ENCODE peak calls at places on chromosomes 2 and 18, in five cellular contexts. J is spleen; B is lower lobe of right lung; D is CD8-positive, alpha-beta T cell; Y is heart right ventricle. V is an unnamed sample.

GRCh38 chr2:71864085-71864484 is 283.6 kb downstream of the CYP26B1 start:
- DNase-seq in B (no peak), J (no peak), D (no peak), Y (no peak), V (no peak)

GRCh38 chr2:99974966-99975365 is 167.4 kb downstream of the AFF3 start:
- DNase-seq in B (no peak), Y (no peak), D (no peak), J (no peak), V (no peak)

GRCh38 chr18:74234326-74235171 is 57.2 kb downstream of the CYB5A start:
- DNase-seq in B (no peak), D (no peak), Y (no peak), J (no peak), V (peak; percentile 62)

GRCh38 chr18:26089247-26090129 is 925 bp downstream of the SS18 start:
- DNase-seq in Y (no peak), D (no peak), J (no peak), B (no peak), V (peak; percentile 39)

GRCh38 chr18:7618821-7619410 is 51.8 kb downstream of the PTPRM start:
- DNase-seq in J (no peak), D (no peak), B (no peak), Y (no peak), V (no peak)

GRCh38 chr2:222304737-222305509 is 6.1 kb upstream of the PAX3 start:
- DNase-seq in D (no peak), B (no peak), Y (no peak), J (peak; percentile 82), V (no peak)

GRCh38 chr18:53426656-53427055 is 797.8 kb downstream of the MBD2 start:
- DNase-seq in D (no peak), J (no peak), B (no peak), Y (no peak), V (no peak)

GRCh38 chr2:166170356-166170755 is 42.5 kb upstream of the SCN1A start:
- DNase-seq in D (no peak), J (no peak), B (no peak), Y (no peak), V (peak; percentile 40)

GRCh38 chr2:15861172-15861822 is 79.1 kb upstream of the MYCN start:
- DNase-seq in J (no peak), B (no peak), Y (no peak), D (no peak), V (no peak)

GRCh38 chr2:170264865-170265264 is 86.9 kb downstream of the MYO3B start:
- DNase-seq in D (no peak), Y (no peak), B (no peak), J (no peak), V (no peak)

GRCh38 chr2:215808194-215808593 is 205.2 kb downstream of the MREG start:
- DNase-seq in D (no peak), Y (no peak), J (no peak), B (no peak), V (no peak)

GRCh38 chr18:21359746-21360145 is 117.7 kb downstream of the GREB1L start:
- DNase-seq in Y (no peak), J (no peak), B (no peak), D (no peak), V (no peak)

GRCh38 chr2:165863816-165864221 is 69.8 kb upstream of the GALNT3 start:
- DNase-seq in Y (no peak), J (no peak), B (no peak), D (no peak), V (no peak)

GRCh38 chr2:151306621-151307020 is 17.2 kb upstream of the NMI start:
- DNase-seq in B (no peak), Y (no peak), J (no peak), D (no peak), V (peak; percentile 64)

GRCh38 chr2:210224660-210225460 is at the start of gene ACADL:
- DNase-seq in Y (peak; percentile 47), B (peak; percentile 89), J (peak; percentile 70), D (no peak), V (no peak)

GRCh38 chr2:192559541-192560126 is 364.9 kb upstream of the TMEFF2 start:
- DNase-seq in Y (no peak), D (no peak), J (no peak), B (no peak), V (peak; percentile 58)

GRCh38 chr2:12107849-12108420 is 361.5 kb downstream of the LPIN1 start:
- DNase-seq in J (no peak), D (no peak), Y (no peak), B (no peak), V (no peak)

GRCh38 chr2:86274265-86274917 is 63.0 kb downstream of the REEP1 start:
- DNase-seq in Y (no peak), D (no peak), J (no peak), B (no peak), V (no peak)

GRCh38 chr2:38526195-38526594 is 76.5 kb downstream of the HNRNPLL start:
- DNase-seq in D (no peak), J (no peak), Y (no peak), B (no peak), V (no peak)

GRCh38 chr2:63981702-63982103 is 37.5 kb downstream of the VPS54 start:
- DNase-seq in J (no peak), Y (no peak), D (no peak), B (no peak), V (no peak)

GRCh38 chr2:237689569-237690131 is 62.3 kb downstream of the LRRFIP1 start:
- DNase-seq in D (no peak), Y (peak; percentile 48), B (peak; percentile 80), J (peak; percentile 83), V (no peak)

GRCh38 chr2:23246992-23247683 is 137.8 kb upstream of the KLHL29 start:
- DNase-seq in Y (no peak), J (no peak), D (no peak), B (no peak), V (no peak)

GRCh38 chr2:119350311-119350998 is 16.2 kb downstream of the C2orf76 start:
- DNase-seq in B (no peak), D (no peak), J (no peak), Y (no peak), V (no peak)
- TF ChIP-seq CTCF in B (no peak), D (no peak), J (no peak), Y (peak; percentile 14), V (peak; percentile 15)

GRCh38 chr18:36456622-36457021 is 159.1 kb downstream of the FHOD3 start:
- DNase-seq in D (no peak), Y (no peak), B (no peak), J (no peak), V (no peak)
- H3K27ac ChIP-seq in D (no peak overlapping the region), Y (peak overlapping the region; percentile 72), B (no peak overlapping the region), J (no peak overlapping the region), V (no peak overlapping the region)

GRCh38 chr2:162316590-162316989 is 1.9 kb downstream of the IFIH1 start:
- DNase-seq in Y (no peak), J (no peak), D (no peak), B (no peak), V (no peak)

GRCh38 chr2:162312853-162313252 is 5.6 kb downstream of the IFIH1 start:
- DNase-seq in D (no peak), Y (no peak), B (no peak), J (no peak), V (no peak)

GRCh38 chr2:162317910-162318279 is 589 bp downstream of the IFIH1 start:
- DNase-seq in B (peak; percentile 52), Y (peak; percentile 19), J (peak; percentile 83), D (peak; percentile 60), V (peak; percentile 61)

GRCh38 chr2:162317058-162317742 is 1.3 kb downstream of the IFIH1 start:
- DNase-seq in J (no peak), D (no peak), B (no peak), Y (no peak), V (peak; percentile 36)

GRCh38 chr2:162318280-162319222 is at the start of gene IFIH1:
- DNase-seq in J (peak; percentile 91), D (peak; percentile 76), B (peak; percentile 86), Y (peak; percentile 72), V (peak; percentile 92)
- TF ChIP-seq CTCF in J (no peak), D (no peak), B (peak; percentile 35), Y (peak; percentile 21), V (peak; percentile 55)

GRCh38 chr2:8656160-8656641 is 25.7 kb upstream of the ID2 start:
- DNase-seq in J (no peak), B (no peak), Y (no peak), D (no peak), V (no peak)

GRCh38 chr2:8656811-8657210 is 25.0 kb upstream of the ID2 start:
- DNase-seq in J (no peak), B (no peak), D (no peak), Y (no peak), V (no peak)

GRCh38 chr2:8659092-8659734 is 22.6 kb upstream of the ID2 start:
- DNase-seq in D (no peak), B (no peak), Y (no peak), J (no peak), V (no peak)

GRCh38 chr2:8658064-8658862 is 23.6 kb upstream of the ID2 start:
- DNase-seq in D (no peak), B (no peak), Y (no peak), J (no peak), V (no peak)

GRCh38 chr2:8657423-8658062 is 24.3 kb upstream of the ID2 start:
- DNase-seq in Y (no peak), J (peak; percentile 64), D (no peak), B (no peak), V (no peak)
- H3K27ac ChIP-seq in Y (no peak overlapping the region), J (no peak overlapping the region), D (no peak overlapping the region), B (no peak overlapping the region), V (no peak overlapping the region)

GRCh38 chr2:21165350-21165749 is 41.6 kb downstream of the TDRD15 start:
- DNase-seq in J (no peak), Y (no peak), B (no peak), D (no peak), V (no peak)
- TF ChIP-seq CTCF in J (no peak), Y (no peak), B (peak; percentile 18), D (no peak), V (peak; percentile 59)

GRCh38 chr2:19545507-19545906 is 187.1 kb upstream of the OSR1 start:
- DNase-seq in Y (no peak), D (no peak), B (no peak), J (no peak), V (no peak)

GRCh38 chr2:19542796-19543195 is 184.4 kb upstream of the OSR1 start:
- DNase-seq in D (no peak), J (no peak), Y (no peak), B (no peak), V (no peak)

GRCh38 chr2:19541884-19542283 is 183.5 kb upstream of the OSR1 start:
- DNase-seq in B (no peak), Y (no peak), J (no peak), D (no peak), V (no peak)

GRCh38 chr2:19544020-19544383 is 185.6 kb upstream of the OSR1 start:
- DNase-seq in D (no peak), Y (no peak), B (no peak), J (no peak), V (no peak)

GRCh38 chr2:19543271-19544019 is 185.0 kb upstream of the OSR1 start:
- DNase-seq in Y (no peak), J (no peak), D (no peak), B (no peak), V (peak; percentile 80)
- H3K27ac ChIP-seq in Y (no peak overlapping the region), J (no peak overlapping the region), D (no peak overlapping the region), B (no peak overlapping the region), V (peak overlapping the region; percentile 37)

GRCh38 chr2:28956890-28957289 is 24.2 kb upstream of the TOGARAM2 start:
- DNase-seq in J (no peak), Y (no peak), B (no peak), D (no peak), V (no peak)
- TF ChIP-seq CTCF in J (no peak), Y (peak; percentile 8), B (peak; percentile 60), D (peak; percentile 53), V (peak; percentile 69)